ENCODE peak calls at places on chromosomes 3 and 15, in nine cellular contexts. K is pancreas, D is heart right ventricle, I is HCT116, U is RWPE2, Y is ovary, V is psoas muscle, S is colonic mucosa, T is body of pancreas. O is an unnamed sample. For H3K4me1, the result is how much of the 10 kb centered on the place peaks cover.

GRCh38 chr3:30520695-30521094 is 85.7 kb upstream of the TGFBR2 start:
- DNase-seq in K (no peak), D (no peak), I (no peak), U (no peak), Y (no peak), V (no peak), S (no peak), T (no peak), O (no peak)

GRCh38 chr3:107001635-107002034 is 375.6 kb upstream of the CCDC54 start:
- DNase-seq in K (no peak), D (no peak), I (no peak), U (no peak), Y (no peak), V (no peak), S (no peak), T (no peak), O (no peak)

GRCh38 chr15:31069360-31070000 is 32.0 kb downstream of the TRPM1 start:
- DNase-seq in K (no peak), D (no peak), I (no peak), U (no peak), Y (peak), V (no peak), S (no peak), T (no peak), O (no peak)

GRCh38 chr15:59553879-59554735 is 57.5 kb upstream of the GCNT3 start:
- DNase-seq in K (no peak), D (no peak), I (no peak), U (peak), Y (no peak), V (no peak), S (no peak), T (no peak), O (no peak)

GRCh38 chr15:67296188-67296587 is 41.6 kb downstream of the IQCH start:
- DNase-seq in K (no peak), D (no peak), I (no peak), U (no peak), Y (no peak), V (no peak), S (no peak), T (no peak), O (no peak)

GRCh38 chr3:49593046-49593445 is 38.8 kb downstream of the BSN start:
- DNase-seq in K (no peak), D (no peak), I (no peak), U (no peak), Y (no peak), V (no peak), S (no peak), T (no peak), O (no peak)

GRCh38 chr3:24067483-24067882 is 122.4 kb downstream of the NR1D2 start:
- DNase-seq in K (no peak), D (no peak), I (no peak), U (no peak), Y (no peak), V (no peak), S (no peak), T (no peak), O (no peak)

GRCh38 chr15:53196235-53196634 is 406.1 kb upstream of the ONECUT1 start:
- DNase-seq in K (no peak), D (no peak), I (no peak), U (no peak), Y (no peak), V (no peak), S (no peak), T (no peak), O (no peak)

GRCh38 chr3:129592362-129593150 is 13.9 kb downstream of the PLXND1 start:
- DNase-seq in K (no peak), D (peak), I (no peak), U (no peak), Y (peak), V (peak), S (peak), T (peak), O (peak)

GRCh38 chr15:96585634-96586386 is 255.3 kb downstream of the NR2F2 start:
- DNase-seq in K (no peak), D (no peak), I (no peak), U (no peak), Y (no peak), V (no peak), S (no peak), T (no peak), O (no peak)

GRCh38 chr3:97105989-97106651 is 291.7 kb downstream of the EPHA6 start:
- DNase-seq in K (no peak), D (no peak), I (no peak), U (no peak), Y (no peak), V (no peak), S (no peak), T (no peak), O (no peak)

GRCh38 chr15:42759093-42759492 is 22.2 kb upstream of the CDAN1 start:
- DNase-seq in K (no peak), D (no peak), I (no peak), U (no peak), Y (no peak), V (no peak), S (no peak), T (no peak), O (no peak)

GRCh38 chr3:173650596-173650995 is 253.1 kb downstream of the NLGN1 start:
- DNase-seq in K (no peak), D (no peak), I (no peak), U (no peak), Y (no peak), V (no peak), S (no peak), T (no peak), O (no peak)

GRCh38 chr3:20185364-20185732 is 658 bp downstream of the SGO1 start:
- DNase-seq in K (no peak), D (no peak), I (no peak), U (no peak), Y (no peak), V (no peak), S (peak), T (no peak), O (no peak)

GRCh38 chr3:127037021-127037400 is 54.1 kb downstream of the PLXNA1 start:
- DNase-seq in K (peak), D (no peak), I (no peak), U (peak), Y (no peak), V (peak), S (no peak), T (no peak), O (no peak)

GRCh38 chr15:67025719-67026118 is 39.7 kb upstream of the SMAD3 start:
- DNase-seq in K (no peak), D (peak), I (no peak), U (no peak), Y (peak), V (peak), S (peak), T (no peak), O (no peak)

GRCh38 chr3:171883893-171884279 is 40.7 kb downstream of the TMEM212 start:
- DNase-seq in K (no peak), D (no peak), I (no peak), U (no peak), Y (no peak), V (no peak), S (no peak), T (no peak), O (no peak)

GRCh38 chr3:41159581-41160189 is 39.6 kb upstream of the CTNNB1 start:
- DNase-seq in K (no peak), D (no peak), I (peak), U (no peak), Y (no peak), V (no peak), S (peak), T (no peak), O (no peak)

GRCh38 chr15:45829336-45830153 is 194.7 kb downstream of the SQOR start:
- DNase-seq in K (peak), D (no peak), I (no peak), U (peak), Y (no peak), V (no peak), S (peak), T (peak), O (no peak)

GRCh38 chr3:148075829-148076716 is 621.6 kb upstream of the AGTR1 start:
- DNase-seq in K (no peak), D (no peak), I (peak), U (no peak), Y (no peak), V (no peak), S (peak), T (no peak), O (no peak)

GRCh38 chr15:41849861-41850260 is 11.2 kb downstream of the PLA2G4B start:
- DNase-seq in K (peak), D (no peak), I (no peak), U (no peak), Y (no peak), V (no peak), S (no peak), T (peak), O (peak)

GRCh38 chr3:188889070-188889491 is 282.7 kb upstream of the TPRG1 start:
- DNase-seq in K (no peak), D (no peak), I (no peak), U (no peak), Y (no peak), V (no peak), S (no peak), T (no peak), O (no peak)

GRCh38 chr3:51501833-51502561 is 2.2 kb upstream of the DCAF1 start:
- DNase-seq in K (peak), D (peak), I (peak), U (no peak), Y (peak), V (peak), S (peak), T (peak), O (peak)

GRCh38 chr3:143408771-143409170 is 289.2 kb downstream of the CHST2 start:
- DNase-seq in K (no peak), D (no peak), I (no peak), U (no peak), Y (no peak), V (no peak), S (no peak), T (no peak), O (no peak)

GRCh38 chr3:123194552-123194951 is 7.2 kb upstream of the SEC22A start:
- DNase-seq in K (no peak), D (peak), I (peak), U (no peak), Y (no peak), V (no peak), S (peak), T (no peak), O (no peak)

GRCh38 chr3:185549111-185549510 is 3.3 kb downstream of the LIPH start:
- DNase-seq in K (no peak), D (no peak), I (peak), U (peak), Y (peak), V (no peak), S (peak), T (peak), O (no peak)

GRCh38 chr3:148227534-148227933 is 470.2 kb upstream of the AGTR1 start:
- DNase-seq in K (no peak), D (no peak), I (no peak), U (no peak), Y (no peak), V (no peak), S (no peak), T (no peak), O (no peak)

GRCh38 chr3:13174011-13174802 is 101.0 kb upstream of the IQSEC1 start:
- DNase-seq in K (no peak), D (no peak), I (no peak), U (peak), Y (no peak), V (no peak), S (no peak), T (no peak), O (no peak)

GRCh38 chr15:66859688-66860253 is 157.7 kb downstream of the SMAD6 start:
- DNase-seq in K (no peak), D (no peak), I (no peak), U (peak), Y (no peak), V (no peak), S (peak), T (no peak), O (no peak)

GRCh38 chr15:41043276-41043675 is 72.8 kb downstream of the INO80 start:
- DNase-seq in K (no peak), D (no peak), I (no peak), U (no peak), Y (no peak), V (no peak), S (no peak), T (no peak), O (no peak)

GRCh38 chr3:179772297-179772696 is 119.5 kb downstream of the USP13 start:
- DNase-seq in K (no peak), D (no peak), I (no peak), U (no peak), Y (no peak), V (no peak), S (no peak), T (no peak), O (no peak)

GRCh38 chr3:177350051-177350565 is 152.8 kb upstream of the TBL1XR1 start:
- DNase-seq in K (no peak), D (no peak), I (no peak), U (no peak), Y (no peak), V (no peak), S (no peak), T (no peak), O (no peak)

GRCh38 chr15:38035701-38036100 is 101.3 kb downstream of the TMCO5A start:
- DNase-seq in K (no peak), D (no peak), I (no peak), U (no peak), Y (no peak), V (no peak), S (no peak), T (no peak), O (no peak)

GRCh38 chr15:31082771-31083393 is 18.6 kb downstream of the TRPM1 start:
- DNase-seq in K (no peak), D (no peak), I (no peak), U (no peak), Y (no peak), V (no peak), S (peak), T (no peak), O (no peak)

GRCh38 chr3:52471371-52472238 is 16.2 kb downstream of the NISCH start:
- DNase-seq in K (peak), D (peak), I (no peak), U (peak), Y (no peak), V (peak), S (peak), T (peak), O (peak)

GRCh38 chr3:186320862-186321568 is 41.0 kb downstream of the DGKG start:
- DNase-seq in K (no peak), D (no peak), I (no peak), U (no peak), Y (no peak), V (no peak), S (no peak), T (no peak), O (no peak)

GRCh38 chr15:81160312-81161214 is 26.5 kb downstream of the CFAP161 start:
- DNase-seq in K (no peak), D (peak), I (no peak), U (no peak), Y (peak), V (peak), S (no peak), T (peak), O (no peak)

GRCh38 chr3:61052855-61053254 is 198.4 kb downstream of the FHIT start:
- DNase-seq in K (no peak), D (no peak), I (no peak), U (no peak), Y (no peak), V (no peak), S (no peak), T (peak), O (no peak)

GRCh38 chr3:55085231-55085630 is 157.4 kb upstream of the LRTM1 start:
- DNase-seq in K (no peak), D (no peak), I (no peak), U (no peak), Y (no peak), V (no peak), S (no peak), T (no peak), O (no peak)

DNA sequence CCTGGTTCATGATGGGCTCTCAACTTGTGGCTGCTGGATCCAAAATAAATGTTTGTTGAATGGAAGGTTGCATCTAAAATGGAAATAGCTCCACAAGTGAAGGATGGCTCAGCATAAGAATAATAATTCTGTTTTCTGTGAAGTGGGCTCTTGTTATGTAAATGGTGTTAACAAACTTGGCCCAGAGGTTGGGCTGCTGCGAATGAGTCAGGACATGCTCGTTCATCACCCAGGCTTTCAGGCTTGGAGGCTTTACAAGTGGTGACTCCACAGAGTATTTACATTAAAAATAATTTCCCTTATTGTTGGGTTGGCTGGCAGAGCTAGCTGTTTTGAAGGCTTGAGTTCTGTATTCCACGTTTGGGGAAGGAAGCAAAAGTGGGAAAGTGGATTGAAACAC is 60.5 kb downstream of the ITGB5 start:
- DNase-seq in K (no peak), D (no peak), I (no peak), U (no peak), Y (no peak), V (no peak), S (no peak), T (no peak), O (no peak)
- H3K4me1 ChIP-seq in K (under half), D (under half), I (under half), U (under half), Y (under half), V (under half), S (under half), T (under half), O (under half)

DNA sequence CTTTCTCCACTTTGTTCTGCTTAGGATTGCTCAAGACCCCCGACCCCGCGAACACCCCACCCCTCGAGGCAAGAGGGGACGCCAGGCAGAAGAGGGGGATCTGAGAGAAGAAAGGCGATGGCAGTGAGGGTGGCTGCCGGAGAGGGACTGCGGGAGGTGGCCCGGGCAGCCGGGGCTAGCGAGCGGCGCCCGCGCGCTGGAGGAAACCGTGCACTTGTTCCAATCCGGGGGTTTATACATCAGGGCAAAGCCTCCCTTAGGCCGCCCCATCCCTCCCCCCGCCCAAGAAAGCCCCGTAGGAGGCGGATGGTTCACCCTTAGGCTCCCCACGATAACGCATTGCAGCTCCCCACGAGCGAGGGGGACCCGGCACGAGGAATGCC is 475 bp downstream of the ERC2 start:
- DNase-seq in K (peak), D (no peak), I (no peak), U (no peak), Y (no peak), V (no peak), S (no peak), T (no peak), O (no peak)
- H3K4me3 ChIP-seq in K (peak), D (peak), I (no peak), U (peak), Y (peak), V (peak), S (peak), T (peak), O (peak)

DNA sequence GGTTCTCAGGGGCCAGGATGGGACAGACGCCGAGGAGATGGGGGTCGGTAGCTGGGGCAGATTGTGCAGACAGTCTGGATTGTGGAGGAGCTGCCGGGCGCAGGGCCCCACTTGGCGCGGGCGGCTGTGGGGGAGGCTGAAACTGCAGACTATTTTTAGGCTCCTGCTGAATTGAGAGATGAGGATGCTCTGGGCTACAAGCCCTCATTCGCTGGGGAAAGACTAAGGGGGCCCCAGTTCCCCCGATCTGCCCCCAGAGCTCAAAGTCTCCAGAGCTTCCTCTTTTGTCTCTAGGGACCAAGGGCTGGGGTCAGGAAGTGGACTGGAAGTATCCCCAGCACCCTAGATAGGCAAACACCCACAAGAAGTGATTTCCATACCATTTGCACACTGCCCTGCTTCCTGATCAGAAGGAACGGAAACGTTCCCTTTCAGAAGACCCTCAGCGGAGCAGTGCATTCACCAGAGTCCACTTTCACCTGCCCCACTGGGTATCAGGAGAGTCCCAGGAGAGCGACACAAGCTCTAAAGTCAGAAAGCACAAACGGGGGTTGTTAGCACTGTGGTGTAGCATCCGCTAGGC is 29.7 kb downstream of the SEMA7A start:
- DNase-seq in K (no peak), D (no peak), I (no peak), U (no peak), Y (peak), V (no peak), S (no peak), T (no peak), O (no peak)
- H3K4me1 ChIP-seq in K (under half), D (half or more), I (under half), U (under half), Y (under half), V (under half), S (under half), T (under half), O (under half)

DNA sequence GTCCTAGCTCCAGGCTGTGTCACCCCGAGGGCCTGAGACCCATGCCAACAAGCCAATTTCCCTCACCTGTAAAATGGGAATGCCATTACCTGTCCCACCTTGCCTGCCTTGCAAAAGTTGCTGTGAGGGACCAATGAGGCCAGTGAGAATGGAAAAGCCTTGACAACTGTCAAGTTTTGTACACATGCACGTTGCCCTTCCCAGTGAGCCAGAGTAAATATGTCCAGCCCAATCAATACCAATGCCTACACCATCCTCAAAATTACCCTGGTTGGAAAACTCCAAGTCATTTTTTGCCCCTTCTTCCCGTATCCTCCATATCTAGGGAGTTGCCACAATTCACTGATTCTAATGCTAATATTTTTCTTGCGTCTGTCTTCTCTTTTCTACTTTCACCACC is 73.5 kb upstream of the RASGRF1 start:
- DNase-seq in K (no peak), D (no peak), I (no peak), U (peak), Y (no peak), V (no peak), S (no peak), T (no peak), O (no peak)
- H3K4me3 ChIP-seq in K (no peak), D (no peak), I (no peak), U (no peak), Y (no peak), V (no peak), S (no peak), T (no peak), O (no peak)

GRCh38 chr15:70502576-70502975 is 260.8 kb downstream of the UACA start:
- DNase-seq in K (no peak), D (no peak), I (no peak), U (no peak), Y (no peak), V (no peak), S (no peak), T (no peak), O (no peak)
- H3K4me1 ChIP-seq in K (under half), D (under half), I (under half), U (under half), Y (under half), V (under half), S (under half), T (under half), O (under half)

O was measured in lower lobe of right lung.